ENCODE peak calls at places on chromosomes 13 and 19, in ten cellular contexts. R is AG10803; M is cardiac muscle cell; Q is cardiac fibroblast; B is naive thymus-derived CD4-positive, alpha-beta T cell; O is lung; K is OCI-LY7; Y is HAP-1; Z is AG04450; C is heart right ventricle. A is an unnamed sample.

GRCh38 chr13:31742102-31742695 is 2.9 kb downstream of the RXFP2 start:
- DNase-seq in R (peak; percentile 80), M (peak; percentile 85), Q (peak; percentile 83), B (peak; percentile 53), O (peak; percentile 70), K (peak; percentile 64), Y (peak; percentile 58), Z (peak; percentile 42), C (peak; percentile 44), A (peak; percentile 65)

GRCh38 chr19:15935167-15935702 is 906 bp upstream of the CYP4F11 start:
- DNase-seq in R (no peak), M (no peak), Q (no peak), B (no peak), O (no peak), K (no peak), Y (no peak), Z (no peak), C (no peak), A (peak; percentile 2)

GRCh38 chr19:52664461-52664860 is 26.3 kb upstream of the ZNF83 start:
- DNase-seq in R (no peak), M (no peak), Q (no peak), B (no peak), O (no peak), K (no peak), Y (no peak), Z (no peak), C (no peak), A (no peak)

GRCh38 chr19:23101241-23101640 is 15.6 kb upstream of the ZNF730 start:
- DNase-seq in R (no peak), M (no peak), Q (no peak), B (no peak), O (no peak), K (no peak), Y (no peak), Z (no peak), C (no peak), A (peak; percentile 74)

GRCh38 chr13:20193142-20193923 is 595 bp upstream of the GJB2 start:
- DNase-seq in R (no peak), M (no peak), Q (no peak), B (no peak), O (no peak), K (no peak), Y (no peak), Z (no peak), C (no peak), A (no peak)

GRCh38 chr19:1501200-1501595 is 10.2 kb downstream of the REEP6 start:
- DNase-seq in R (no peak), M (no peak), Q (no peak), B (no peak), O (no peak), K (no peak), Y (no peak), Z (no peak), C (no peak), A (no peak)

GRCh38 chr19:5719274-5719960 is 529 bp downstream of the LONP1 start:
- DNase-seq in R (peak; percentile 35), M (no peak), Q (peak; percentile 26), B (no peak), O (no peak), K (peak; percentile 52), Y (no peak), Z (no peak), C (no peak), A (peak; percentile 72)

GRCh38 chr13:58620171-58620570 is 988.6 kb downstream of the PCDH17 start:
- DNase-seq in R (no peak), M (no peak), Q (no peak), B (no peak), O (no peak), K (no peak), Y (no peak), Z (no peak), C (no peak), A (no peak)

GRCh38 chr13:59856281-59856810 is 307.4 kb downstream of the DIAPH3 start:
- DNase-seq in R (no peak), M (no peak), Q (no peak), B (no peak), O (no peak), K (no peak), Y (no peak), Z (no peak), C (no peak), A (no peak)

GRCh38 chr13:100131863-100132574 is 43.1 kb downstream of the PCCA start:
- DNase-seq in R (peak; percentile 88), M (peak; percentile 77), Q (peak; percentile 97), B (no peak), O (no peak), K (no peak), Y (no peak), Z (peak; percentile 23), C (no peak), A (peak; percentile 76)

GRCh38 chr13:23627419-23627818 is 57.2 kb downstream of the TNFRSF19 start:
- DNase-seq in R (no peak), M (no peak), Q (no peak), B (no peak), O (no peak), K (no peak), Y (no peak), Z (no peak), C (no peak), A (no peak)

GRCh38 chr13:49690133-49690989 is 925 bp downstream of the EBPL start:
- DNase-seq in R (no peak), M (peak; percentile 71), Q (peak; percentile 55), B (peak; percentile 12), O (no peak), K (no peak), Y (no peak), Z (peak; percentile 55), C (no peak), A (peak; percentile 69)

GRCh38 chr19:2070436-2070827 is 19.4 kb upstream of the MKNK2 start:
- DNase-seq in R (no peak), M (no peak), Q (no peak), B (no peak), O (no peak), K (no peak), Y (no peak), Z (no peak), C (no peak), A (no peak)

GRCh38 chr13:79307866-79308298 is 98.2 kb downstream of the RBM26 start:
- DNase-seq in R (no peak), M (peak; percentile 26), Q (peak; percentile 43), B (no peak), O (no peak), K (peak; percentile 7), Y (no peak), Z (peak; percentile 11), C (no peak), A (peak; percentile 46)

DNA sequence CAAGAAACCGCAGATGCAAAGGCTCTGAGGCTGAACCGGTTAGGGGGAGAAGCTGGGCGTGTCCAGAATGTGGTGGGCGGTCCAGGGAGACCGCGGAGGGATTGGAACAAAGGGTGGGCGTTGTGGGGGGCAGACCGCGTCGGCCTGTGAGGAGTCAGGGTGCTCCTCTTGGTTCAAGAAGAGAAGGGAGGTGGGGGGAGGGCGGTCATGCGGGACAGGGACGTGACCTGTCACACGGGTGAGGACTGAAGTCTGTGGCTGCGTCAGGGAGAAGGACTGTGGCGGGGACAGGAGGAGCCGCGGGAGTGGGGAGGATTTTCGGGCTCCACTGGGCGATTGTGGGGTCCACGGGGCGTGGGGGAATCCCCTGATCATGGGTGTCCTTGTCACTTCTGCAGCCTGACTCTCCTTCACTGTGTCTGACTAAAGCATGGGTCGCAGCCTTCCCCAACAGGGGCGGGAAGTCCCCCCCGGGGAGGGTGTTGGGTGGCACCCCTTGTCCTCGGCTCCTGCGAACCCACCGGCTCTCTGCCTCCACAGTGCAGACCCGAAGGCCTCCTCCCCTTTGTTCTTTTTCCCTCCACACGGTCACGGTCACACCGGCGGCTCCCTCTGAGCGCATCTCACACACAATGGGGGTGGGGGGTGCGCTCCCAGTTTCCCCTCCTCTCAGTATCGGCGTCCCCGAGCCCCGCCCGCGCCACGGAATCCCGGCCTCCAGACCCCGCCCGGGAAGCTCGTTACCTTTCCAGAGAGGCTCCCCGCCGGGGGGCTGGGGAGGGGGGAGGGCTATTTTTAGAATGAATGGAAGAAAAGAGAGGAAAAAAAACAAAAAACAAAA is 16.4 kb upstream of the KCNN1 start:
- DNase-seq in R (no peak), M (no peak), Q (no peak), B (no peak), O (no peak), K (no peak), Y (peak; percentile 48), Z (no peak), C (no peak), A (no peak)
- H3K4me3 ChIP-seq in R (no peak overlapping the region), M (peak overlapping the region; percentile 37), Q (no peak overlapping the region), B (no peak overlapping the region), O (no peak overlapping the region), K (peak overlapping the region; percentile 29), Y (peak overlapping the region; percentile 44), Z (no peak overlapping the region), C (no peak overlapping the region), A (no peak overlapping the region)

DNA sequence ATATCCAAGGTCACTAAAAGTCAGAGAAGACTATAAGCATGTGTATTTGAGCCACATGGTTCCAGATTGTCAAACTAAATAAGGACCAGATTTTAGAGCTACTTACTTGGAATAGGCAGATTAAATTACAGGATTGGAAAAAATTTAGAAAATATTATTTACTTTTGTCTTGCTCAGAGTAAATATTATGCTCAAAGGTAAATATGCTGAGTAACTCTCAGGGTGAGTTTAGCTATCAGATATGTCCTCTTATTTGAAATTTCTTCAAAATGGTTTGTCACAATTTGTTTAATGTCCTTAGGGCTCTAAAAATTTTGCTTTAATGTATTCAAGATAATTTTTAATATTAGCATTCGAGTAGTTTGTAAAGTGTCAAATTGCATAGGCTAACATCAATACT is 2455.2 kb downstream of the PCDH9 start:
- DNase-seq in R (no peak), M (no peak), Q (no peak), B (no peak), O (no peak), K (no peak), Y (no peak), Z (no peak), C (no peak), A (no peak)
- H3K4me3 ChIP-seq in R (no peak overlapping the region), M (no peak overlapping the region), Q (no peak overlapping the region), B (no peak overlapping the region), O (no peak overlapping the region), K (no peak overlapping the region), Y (no peak overlapping the region), Z (no peak overlapping the region), C (no peak overlapping the region), A (no peak overlapping the region)

DNA sequence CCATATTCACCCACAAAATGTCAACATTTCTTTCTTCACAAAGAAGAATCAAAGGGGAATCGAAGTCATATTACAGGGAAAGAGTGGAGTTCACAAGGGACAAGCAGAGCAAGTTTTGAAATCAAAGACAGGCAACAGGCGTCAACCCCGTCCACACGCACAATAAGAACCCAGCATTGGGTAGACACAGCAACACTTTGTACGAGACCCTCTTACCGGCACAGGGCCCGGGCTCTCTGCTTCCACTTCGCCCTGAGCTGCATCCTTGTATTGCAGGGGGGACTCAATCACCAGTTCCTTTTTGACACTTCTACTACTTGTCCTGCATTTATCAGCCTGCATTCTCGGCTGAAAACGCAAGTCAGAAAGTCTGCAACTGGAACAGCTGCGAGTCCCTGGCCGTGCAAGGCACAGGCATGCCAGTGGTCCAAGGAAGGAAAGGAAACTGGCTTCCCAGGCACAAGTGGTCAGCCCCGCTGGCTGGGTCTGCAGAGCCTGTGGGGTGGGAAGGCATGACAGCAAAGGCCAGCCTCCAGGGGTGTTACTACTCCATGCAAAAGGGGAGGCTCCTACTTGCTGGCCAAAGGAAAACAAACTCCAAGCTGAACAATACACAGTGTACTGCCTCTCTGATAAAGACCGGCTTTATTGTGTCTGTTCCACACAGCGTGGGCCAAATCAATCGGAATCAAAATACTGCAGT is at the start of gene DOCK9:
- DNase-seq in R (peak; percentile 66), M (peak; percentile 81), Q (peak; percentile 79), B (no peak), O (peak; percentile 42), K (no peak), Y (peak; percentile 48), Z (no peak), C (peak; percentile 77), A (peak; percentile 55)
- H3K4me3 ChIP-seq in R (peak within 1 kb of the TSS; percentile 60), M (no peak within 1 kb of the TSS), Q (peak within 1 kb of the TSS; percentile 60), B (no peak within 1 kb of the TSS), O (peak within 1 kb of the TSS; percentile 45), K (no peak within 1 kb of the TSS), Y (peak within 1 kb of the TSS; percentile 15), Z (peak within 1 kb of the TSS; percentile 56), C (peak within 1 kb of the TSS; percentile 50), A (peak within 1 kb of the TSS; percentile 38)

GRCh38 chr19:46202872-46203860 is 26.4 kb upstream of the IGFL1 start:
- DNase-seq in R (no peak), M (no peak), Q (no peak), B (no peak), O (no peak), K (no peak), Y (no peak), Z (no peak), C (no peak), A (no peak)
- H3K4me3 ChIP-seq in R (no peak overlapping the region), M (no peak overlapping the region), Q (no peak overlapping the region), B (no peak overlapping the region), O (no peak overlapping the region), K (no peak overlapping the region), Y (no peak overlapping the region), Z (no peak overlapping the region), C (no peak overlapping the region), A (no peak overlapping the region)

A was measured in epithelial cell of esophagus.